ENCODE peak calls at places on chromosomes 2 and 18, in nine cellular contexts. N is cardiac muscle cell, X is stomach, R is left ventricle myocardium inferior, Q is GM10248, F is GM12878, V is neural progenitor cell, I is heart left ventricle, U is tibial nerve. T is an unnamed sample.
A peak's percentile ranks its signal among the peaks of the same experiment; 100 is the strongest.

GRCh38 chr2:28993211-28993960 is 12.3 kb downstream of the TOGARAM2 start:
- DNase-seq in N (no peak), X (peak; percentile 57), R (no peak), Q (no peak), F (no peak), V (no peak), I (no peak), U (no peak), T (no peak)

GRCh38 chr2:18402-19271 is 27.7 kb downstream of the FAM110C start:
- DNase-seq in N (no peak), X (no peak), R (no peak), Q (no peak), F (no peak), V (peak; percentile 12), I (no peak), U (no peak), T (no peak)

GRCh38 chr2:8977758-8978157 is 25.7 kb downstream of the MBOAT2 start:
- DNase-seq in N (no peak), X (no peak), R (no peak), Q (no peak), F (no peak), V (no peak), I (no peak), U (no peak), T (no peak)

GRCh38 chr18:63837556-63837955 is 49.9 kb upstream of the SERPINB2 start:
- DNase-seq in N (no peak), X (no peak), R (no peak), Q (no peak), F (no peak), V (no peak), I (no peak), U (no peak), T (no peak)

GRCh38 chr2:105779394-105779793 is 34.7 kb downstream of the NCK2 start:
- DNase-seq in N (no peak), X (peak; percentile 45), R (no peak), Q (no peak), F (no peak), V (no peak), I (no peak), U (no peak), T (no peak)

GRCh38 chr2:1516798-1517060 is 103.5 kb downstream of the TPO start:
- DNase-seq in N (no peak), X (no peak), R (no peak), Q (no peak), F (no peak), V (no peak), I (no peak), U (no peak), T (no peak)

GRCh38 chr2:46164581-46165301 is 132.5 kb upstream of the EPAS1 start:
- DNase-seq in N (peak; percentile 100), X (peak; percentile 62), R (peak; percentile 79), Q (no peak), F (no peak), V (no peak), I (peak; percentile 87), U (peak; percentile 48), T (peak; percentile 95)

GRCh38 chr18:7370812-7371211 is 139.9 kb downstream of the LRRC30 start:
- DNase-seq in N (peak; percentile 41), X (peak; percentile 44), R (peak; percentile 69), Q (no peak), F (no peak), V (no peak), I (peak; percentile 89), U (no peak), T (no peak)

GRCh38 chr2:102147935-102148334 is 5.4 kb downstream of the IL1R1 start:
- DNase-seq in N (peak; percentile 88), X (no peak), R (no peak), Q (no peak), F (no peak), V (no peak), I (no peak), U (no peak), T (no peak)

GRCh38 chr2:231648579-231649174 is 56.0 kb downstream of the TEX44 start:
- DNase-seq in N (peak; percentile 57), X (peak; percentile 89), R (peak; percentile 70), Q (peak; percentile 75), F (no peak), V (peak; percentile 69), I (peak; percentile 70), U (no peak), T (no peak)

GRCh38 chr2:121480826-121481225 is 49.9 kb upstream of the RNU4ATAC start:
- DNase-seq in N (peak; percentile 99), X (no peak), R (no peak), Q (no peak), F (no peak), V (no peak), I (no peak), U (no peak), T (peak; percentile 59)

GRCh38 chr2:3117650-3118216 is 259.9 kb downstream of the EIPR1 start:
- DNase-seq in N (no peak), X (no peak), R (no peak), Q (no peak), F (no peak), V (peak; percentile 15), I (no peak), U (no peak), T (no peak)

GRCh38 chr18:75253784-75254183 is 43.2 kb downstream of the TSHZ1 start:
- DNase-seq in N (peak; percentile 64), X (no peak), R (no peak), Q (no peak), F (no peak), V (no peak), I (no peak), U (no peak), T (no peak)

GRCh38 chr2:192657364-192657763 is 462.6 kb upstream of the TMEFF2 start:
- DNase-seq in N (no peak), X (no peak), R (no peak), Q (no peak), F (no peak), V (peak; percentile 5), I (no peak), U (no peak), T (no peak)

GRCh38 chr2:137987011-137987410 is 22.7 kb downstream of the HNMT start:
- DNase-seq in N (no peak), X (no peak), R (no peak), Q (no peak), F (no peak), V (no peak), I (no peak), U (no peak), T (no peak)

GRCh38 chr18:812123-812672 is at the start of gene YES1:
- DNase-seq in N (peak; percentile 85), X (peak; percentile 79), R (peak; percentile 85), Q (peak; percentile 92), F (no peak), V (peak; percentile 93), I (peak; percentile 83), U (peak; percentile 54), T (peak; percentile 34)

GRCh38 chr18:814300-815084 is 2.5 kb upstream of the YES1 start:
- DNase-seq in N (no peak), X (no peak), R (no peak), Q (no peak), F (no peak), V (no peak), I (no peak), U (no peak), T (no peak)

GRCh38 chr18:812673-813404 is 797 bp upstream of the YES1 start:
- DNase-seq in N (peak; percentile 95), X (peak; percentile 66), R (peak; percentile 68), Q (peak; percentile 56), F (peak; percentile 39), V (peak; percentile 81), I (peak; percentile 74), U (peak; percentile 51), T (peak; percentile 45)

GRCh38 chr18:815353-815752 is 3.3 kb upstream of the YES1 start:
- DNase-seq in N (no peak), X (no peak), R (no peak), Q (no peak), F (no peak), V (no peak), I (no peak), U (no peak), T (no peak)

GRCh38 chr18:813405-814071 is 1.5 kb upstream of the YES1 start:
- DNase-seq in N (peak; percentile 47), X (no peak), R (no peak), Q (no peak), F (no peak), V (no peak), I (no peak), U (no peak), T (no peak)
- TF ChIP-seq CTCF in N (no peak), X (no peak), R (no peak), Q (no peak), F (no peak), V (no peak), I (no peak), U (no peak), T (no peak)

GRCh38 chr2:38835015-38835601 is 40.6 kb downstream of the DHX57 start:
- DNase-seq in N (peak; percentile 39), X (no peak), R (no peak), Q (no peak), F (no peak), V (peak; percentile 56), I (no peak), U (no peak), T (no peak)
- TF ChIP-seq CTCF in N (peak; percentile 43), X (no peak), R (peak; percentile 31), Q (peak; percentile 38), F (peak; percentile 15), V (peak; percentile 68), I (no peak), U (no peak), T (peak; percentile 40)

GRCh38 chr2:238525990-238526389 is 99.3 kb downstream of the ASB1 start:
- DNase-seq in N (no peak), X (no peak), R (no peak), Q (no peak), F (no peak), V (peak; percentile 44), I (no peak), U (no peak), T (no peak)

GRCh38 chr2:238523158-238524110 is 96.7 kb downstream of the ASB1 start:
- DNase-seq in N (peak; percentile 26), X (no peak), R (no peak), Q (peak; percentile 13), F (no peak), V (peak; percentile 72), I (no peak), U (peak; percentile 59), T (peak; percentile 72)

GRCh38 chr2:238527565-238527964 is 100.8 kb downstream of the ASB1 start:
- DNase-seq in N (peak; percentile 35), X (no peak), R (no peak), Q (peak; percentile 9), F (no peak), V (peak; percentile 26), I (no peak), U (no peak), T (no peak)

GRCh38 chr2:238524584-238524983 is 97.9 kb downstream of the ASB1 start:
- DNase-seq in N (no peak), X (no peak), R (no peak), Q (peak; percentile 7), F (no peak), V (no peak), I (no peak), U (no peak), T (no peak)

GRCh38 chr2:238528953-238529781 is 102.4 kb downstream of the ASB1 start:
- DNase-seq in N (peak; percentile 26), X (no peak), R (no peak), Q (no peak), F (no peak), V (no peak), I (no peak), U (no peak), T (peak; percentile 70)
- TF ChIP-seq CTCF in N (no peak), X (no peak), R (no peak), Q (no peak), F (no peak), V (no peak), I (no peak), U (no peak), T (peak; percentile 17)

GRCh38 chr18:9366126-9366714 is 31.6 kb downstream of the TWSG1 start:
- DNase-seq in N (peak; percentile 60), X (peak; percentile 55), R (no peak), Q (no peak), F (no peak), V (peak; percentile 59), I (peak; percentile 33), U (no peak), T (no peak)
- TF ChIP-seq CTCF in N (peak; percentile 36), X (no peak), R (peak; percentile 42), Q (no peak), F (no peak), V (peak; percentile 47), I (peak; percentile 20), U (peak; percentile 49), T (peak; percentile 39)

T was measured in AG09319.